ENCODE peak calls at places on chromosomes 12 and 14, in five cellular contexts. Y is H1, K is WTC11, X is HepG2, I is GM12878. F is an unnamed sample.
A peak's percentile ranks its signal among the peaks of the same experiment; 100 is the strongest.

GRCh38 chr12:120925740-120926563 is 21.8 kb upstream of the SPPL3 start:
- DNase-seq in I (no peak), Y (peak; percentile 55), X (no peak), K (peak; percentile 61), F (no peak)

GRCh38 chr12:16492240-16492639 is 113.7 kb downstream of the LMO3 start:
- DNase-seq in K (peak; percentile 13), Y (no peak), I (no peak), X (no peak), F (no peak)

GRCh38 chr14:77407158-77407557 is 16.2 kb downstream of the NOXRED1 start:
- DNase-seq in K (no peak), I (no peak), X (no peak), Y (no peak), F (peak; percentile 23)

GRCh38 chr12:81083906-81084513 is 6.1 kb downstream of the ACSS3 start:
- DNase-seq in K (no peak), Y (no peak), X (no peak), I (no peak), F (no peak)

GRCh38 chr14:24984846-24985589 is 64.9 kb downstream of the STXBP6 start:
- DNase-seq in Y (no peak), K (no peak), X (no peak), I (no peak), F (peak; percentile 68)

GRCh38 chr12:89319606-89320005 is 32.7 kb downstream of the DUSP6 start:
- DNase-seq in I (no peak), Y (no peak), K (no peak), X (no peak), F (no peak)

GRCh38 chr12:108598553-108599250 is 818 bp upstream of the TMEM119 start:
- DNase-seq in X (no peak), Y (no peak), I (no peak), K (no peak), F (no peak)

GRCh38 chr14:92532490-92533163 is 19.0 kb downstream of the RIN3 start:
- DNase-seq in X (no peak), I (no peak), Y (no peak), K (no peak), F (no peak)

GRCh38 chr12:1527789-1528188 is 66.6 kb downstream of the FBXL14 start:
- DNase-seq in X (no peak), Y (no peak), K (no peak), I (no peak), F (no peak)

GRCh38 chr14:76376409-76376877 is 506 bp downstream of the ESRRB start:
- DNase-seq in I (no peak), X (no peak), Y (no peak), K (no peak), F (no peak)

GRCh38 chr12:108595711-108596647 is 1.9 kb downstream of the TMEM119 start:
- DNase-seq in I (no peak), X (no peak), Y (no peak), K (no peak), F (no peak)

GRCh38 chr14:69629225-69630127 is 18.1 kb downstream of the SUSD6 start:
- DNase-seq in I (no peak), Y (no peak), X (no peak), K (no peak), F (no peak)

GRCh38 chr14:80475074-80475473 is 263.8 kb upstream of the DIO2 start:
- DNase-seq in I (no peak), K (no peak), Y (no peak), X (no peak), F (no peak)

GRCh38 chr12:57896437-57897201 is 44.7 kb upstream of the ATP23 start:
- DNase-seq in K (peak; percentile 70), Y (peak; percentile 80), I (no peak), X (no peak), F (no peak)

GRCh38 chr14:68279777-68280233 is 460.2 kb downstream of the RAD51B start:
- DNase-seq in K (no peak), Y (no peak), I (peak; percentile 97), X (no peak), F (no peak)

GRCh38 chr12:30201301-30202160 is 417.8 kb upstream of the TMTC1 start:
- DNase-seq in Y (peak; percentile 58), I (no peak), X (no peak), K (peak; percentile 16), F (no peak)

GRCh38 chr12:51721281-51721940 is 127.1 kb downstream of the FIGNL2 start:
- DNase-seq in K (peak; percentile 81), Y (peak; percentile 87), I (no peak), X (no peak), F (peak; percentile 9)

GRCh38 chr12:71721781-71722511 is 32.7 kb upstream of the RAB21 start:
- DNase-seq in X (no peak), I (no peak), K (no peak), Y (no peak), F (no peak)

GRCh38 chr12:19431407-19432308 is 7.6 kb upstream of the AEBP2 start:
- DNase-seq in X (no peak), K (no peak), I (peak; percentile 30), Y (no peak), F (no peak)

GRCh38 chr14:77302926-77303325 is 17.8 kb downstream of the POMT2 start:
- DNase-seq in X (peak; percentile 90), Y (no peak), I (no peak), K (no peak), F (peak; percentile 25)

GRCh38 chr12:180445-180844 is 33.5 kb downstream of the SLC6A12 start:
- DNase-seq in Y (no peak), I (peak; percentile 25), X (no peak), K (no peak), F (peak; percentile 41)

GRCh38 chr14:63563370-63564026 is 20.3 kb upstream of the PPP2R5E start:
- DNase-seq in K (no peak), I (no peak), X (no peak), Y (no peak), F (no peak)

GRCh38 chr14:96001866-96002510 is 37.2 kb upstream of the C14orf132 start:
- DNase-seq in Y (no peak), X (no peak), I (no peak), K (no peak), F (no peak)
- TF ChIP-seq ATF2 in Y (no peak), X (no peak), I (no peak), K (no peak), F (no peak)

GRCh38 chr12:55443776-55444175 is at the start of gene OR6C2:
- DNase-seq in Y (no peak), X (no peak), I (no peak), K (no peak), F (no peak)
- TF ChIP-seq ATF2 in Y (no peak), X (no peak), I (no peak), K (no peak), F (no peak)

DNA sequence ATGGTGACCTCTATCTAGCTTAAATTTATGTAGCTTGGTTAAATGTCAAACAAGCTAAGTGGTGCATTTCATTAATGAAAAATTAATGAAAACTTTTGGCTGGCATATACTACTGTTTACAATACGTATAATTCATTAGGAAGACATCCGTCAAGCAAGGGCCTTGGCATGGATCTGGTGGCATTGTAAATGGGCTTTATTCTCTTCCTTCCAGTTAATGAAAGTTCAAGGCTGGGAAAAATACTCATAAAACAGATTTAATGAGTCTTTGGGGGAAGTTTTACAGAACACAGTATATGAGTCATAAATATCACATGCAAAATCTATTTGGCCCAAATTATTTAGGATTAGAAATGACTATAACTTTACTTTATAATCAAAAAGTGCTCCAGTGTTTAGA is 807.7 kb upstream of the SEL1L start:
- DNase-seq in K (no peak), I (no peak), Y (no peak), X (no peak), F (no peak)
- TF ChIP-seq ATF2 in K (no peak), I (no peak), Y (no peak), X (no peak), F (no peak)

GRCh38 chr12:56602239-56602638 is 27.9 kb downstream of the BAZ2A start:
- DNase-seq in X (no peak), K (no peak), I (no peak), Y (no peak), F (no peak)

GRCh38 chr12:56599041-56599440 is 31.1 kb downstream of the BAZ2A start:
- DNase-seq in I (no peak), Y (no peak), K (no peak), X (no peak), F (no peak)

GRCh38 chr12:56599797-56600196 is 30.3 kb downstream of the BAZ2A start:
- DNase-seq in Y (no peak), K (no peak), I (no peak), X (no peak), F (no peak)

GRCh38 chr12:56600753-56601152 is 29.4 kb downstream of the BAZ2A start:
- DNase-seq in K (no peak), Y (no peak), X (no peak), I (no peak), F (no peak)

DNA sequence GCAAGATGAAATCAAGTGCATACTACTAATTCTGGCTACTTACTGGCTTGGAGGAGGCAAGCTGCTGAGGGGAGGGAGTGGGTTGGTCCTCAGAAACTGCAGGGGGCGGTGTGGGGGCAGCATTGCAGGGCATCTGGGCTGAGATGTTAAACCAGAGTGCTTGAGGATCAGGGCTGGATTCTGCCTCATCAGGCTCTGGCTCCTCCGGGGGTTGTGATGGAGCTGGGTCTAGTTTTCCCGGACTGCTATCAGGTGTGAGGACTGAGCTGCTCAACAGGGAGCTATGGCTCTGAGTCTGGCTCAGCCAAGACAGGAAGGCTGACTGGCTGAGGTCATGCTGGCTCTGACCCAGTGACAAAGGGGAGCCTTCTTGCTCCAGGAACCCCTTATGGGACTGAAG is 28.6 kb downstream of the BAZ2A start:
- DNase-seq in K (peak; percentile 53), X (no peak), Y (no peak), I (no peak), F (peak; percentile 41)
- TF ChIP-seq ATF2 in K (no peak), X (no peak), Y (no peak), I (no peak), F (no peak)

GRCh38 chr12:50256761-50257160 is 26.6 kb downstream of the LIMA1 start:
- DNase-seq in I (no peak), X (no peak), K (no peak), Y (no peak), F (no peak)

GRCh38 chr12:50261654-50262053 is 21.7 kb downstream of the LIMA1 start:
- DNase-seq in I (no peak), Y (no peak), K (no peak), X (no peak), F (no peak)

GRCh38 chr12:50252977-50253376 is 30.3 kb downstream of the LIMA1 start:
- DNase-seq in X (no peak), Y (no peak), K (no peak), I (no peak), F (no peak)

GRCh38 chr12:50257226-50258166 is 25.8 kb downstream of the LIMA1 start:
- DNase-seq in X (no peak), K (no peak), Y (no peak), I (no peak), F (no peak)

GRCh38 chr12:50258167-50258551 is 25.2 kb downstream of the LIMA1 start:
- DNase-seq in I (no peak), Y (no peak), X (no peak), K (no peak), F (no peak)
- TF ChIP-seq ATF2 in I (no peak), Y (no peak), X (no peak), K (no peak), F (no peak)